ENCODE peak calls at places on chromosomes 5 and 9, in six cellular contexts. G is breast epithelium; K is brain pericyte; O is activated CD4-positive, alpha-beta T cell treated with anti-CD3 and anti-CD28 coated beads, Interleukin-2, amount 50 U/mL, for 4 hours; C is fibroblast of the conjunctiva; I is activated CD8-positive, alpha-beta memory T cell treated with anti-CD3 and anti-CD28 coated beads for 24 hours. T is an unnamed sample.

GRCh38 chr5:33806736-33807442 is 84.9 kb downstream of the ADAMTS12 start:
- DNase-seq in O (no peak), C (no peak), K (no peak), I (no peak), G (no peak), T (peak; percentile 89)

GRCh38 chr5:148910686-148911361 is 84.4 kb downstream of the ADRB2 start:
- DNase-seq in I (no peak), G (no peak), O (no peak), C (peak; percentile 72), K (peak; percentile 37), T (no peak)

GRCh38 chr5:104189031-104189430 is 626.4 kb upstream of the NUDT12 start:
- DNase-seq in O (no peak), G (no peak), K (no peak), I (no peak), C (no peak), T (no peak)

GRCh38 chr5:54669285-54669684 is 151.7 kb downstream of the SNX18 start:
- DNase-seq in I (no peak), C (no peak), K (no peak), G (no peak), O (no peak), T (no peak)

GRCh38 chr9:93212409-93212808 is 28.5 kb downstream of the WNK2 start:
- DNase-seq in C (no peak), G (no peak), K (no peak), I (no peak), O (no peak), T (no peak)

GRCh38 chr5:54743997-54744788 is 226.6 kb downstream of the SNX18 start:
- DNase-seq in I (peak; percentile 68), C (peak; percentile 85), K (peak; percentile 69), G (peak; percentile 41), O (peak; percentile 6), T (peak; percentile 74)

GRCh38 chr9:127455299-127455992 is 4.1 kb downstream of the LRSAM1 start:
- DNase-seq in K (no peak), O (no peak), G (no peak), C (no peak), I (peak; percentile 64), T (no peak)

GRCh38 chr5:82720213-82720612 is 357.0 kb downstream of the TMEM167A start:
- DNase-seq in G (no peak), O (no peak), I (no peak), C (no peak), K (no peak), T (no peak)

GRCh38 chr5:53691014-53691413 is 130.6 kb downstream of the NDUFS4 start:
- DNase-seq in G (no peak), I (no peak), O (no peak), K (no peak), C (no peak), T (no peak)

GRCh38 chr5:102715405-102715804 is 39.7 kb upstream of the PAM start:
- DNase-seq in C (peak; percentile 74), K (no peak), O (no peak), G (no peak), I (no peak), T (no peak)

GRCh38 chr5:16552666-16553343 is 64.0 kb downstream of the RETREG1 start:
- DNase-seq in I (peak; percentile 72), C (no peak), G (peak; percentile 60), O (peak; percentile 39), K (no peak), T (no peak)

GRCh38 chr9:115142502-115143265 is 24.7 kb upstream of the TNC start:
- DNase-seq in I (no peak), O (no peak), G (no peak), K (no peak), C (no peak), T (no peak)

GRCh38 chr9:6433405-6433804 is 20.4 kb downstream of the UHRF2 start:
- DNase-seq in K (no peak), G (no peak), O (no peak), C (no peak), I (no peak), T (no peak)